ENCODE peak calls at places on chromosomes 16 and 17, in ten cellular contexts. V is stimulated activated CD8-positive, alpha-beta memory T cell treated with anti-CD3 and anti-CD28 coated beads, Interleukin-12 subunit alpha, Interleukin-12 subunit beta, amount 100 ng/mL, for 4 hours; R is activated CD8-positive, alpha-beta memory T cell treated with anti-CD3 and anti-CD28 coated beads for 1 hour; A is GM12892; J is ACHN; M is activated naive CD4-positive, alpha-beta T cell; L is pulmonary artery endothelial cell; B is cardiac muscle cell; W is DMS79; G is stimulated activated naive CD4-positive, alpha-beta T cell. N is an unnamed sample.

GRCh38 chr17:41771389-41772206 is 14.9 kb downstream of the JUP start:
- DNase-seq in V (no peak), R (no peak), A (no peak), J (no peak), M (no peak), L (no peak), B (no peak), W (no peak), G (no peak), N (no peak)

GRCh38 chr16:85102106-85102630 is 10.1 kb downstream of the CIBAR2 start:
- DNase-seq in V (no peak), R (no peak), A (no peak), J (no peak), M (no peak), L (no peak), B (no peak), W (no peak), G (no peak), N (no peak)

GRCh38 chr16:4433228-4433627 is 7.6 kb downstream of the DNAJA3 start:
- DNase-seq in V (no peak), R (no peak), A (no peak), J (no peak), M (no peak), L (no peak), B (no peak), W (no peak), G (no peak), N (no peak)

GRCh38 chr16:31273676-31274075 is 13.9 kb downstream of the ITGAM start:
- DNase-seq in V (no peak), R (no peak), A (no peak), J (no peak), M (no peak), L (no peak), B (no peak), W (no peak), G (no peak), N (no peak)

GRCh38 chr16:67372664-67373063 is 20.6 kb downstream of the TPPP3 start:
- DNase-seq in V (no peak), R (no peak), A (no peak), J (peak), M (no peak), L (no peak), B (peak), W (no peak), G (no peak), N (no peak)

GRCh38 chr16:54630284-54630967 is 300.2 kb upstream of the IRX5 start:
- DNase-seq in V (no peak), R (no peak), A (no peak), J (no peak), M (no peak), L (no peak), B (peak), W (no peak), G (no peak), N (no peak)

GRCh38 chr16:9364721-9365693 is 273.6 kb downstream of the HAPSTR1 start:
- DNase-seq in V (no peak), R (no peak), A (no peak), J (no peak), M (no peak), L (no peak), B (no peak), W (no peak), G (no peak), N (no peak)

GRCh38 chr17:57338257-57338919 is 82.1 kb downstream of the MSI2 start:
- DNase-seq in V (no peak), R (no peak), A (peak), J (no peak), M (no peak), L (no peak), B (no peak), W (no peak), G (no peak), N (no peak)

GRCh38 chr17:7313028-7313889 is 1.9 kb downstream of the GPS2 start:
- DNase-seq in V (no peak), R (no peak), A (peak), J (peak), M (no peak), L (no peak), B (no peak), W (no peak), G (no peak), N (no peak)

GRCh38 chr17:6580628-6581027 is 24.3 kb upstream of the PITPNM3 start:
- DNase-seq in V (no peak), R (no peak), A (no peak), J (no peak), M (no peak), L (no peak), B (no peak), W (no peak), G (no peak), N (no peak)

GRCh38 chr16:86800914-86801313 is 222.6 kb downstream of the FOXL1 start:
- DNase-seq in V (no peak), R (no peak), A (no peak), J (no peak), M (no peak), L (no peak), B (no peak), W (no peak), G (no peak), N (no peak)